ENCODE peak calls at places on chromosomes 4 and X, in four cellular contexts. L is astrocyte of the spinal cord, J is NCI-H1417, U is mucosa of descending colon. Y is an unnamed sample.

GRCh38 chr4:7044415-7044930 is 1.3 kb downstream of the TADA2B start:
- DNase-seq in L (no peak), J (no peak), U (no peak), Y (no peak)

GRCh38 chr4:78298618-78299017 is 241.5 kb downstream of the FRAS1 start:
- DNase-seq in U (no peak), L (peak; percentile 19), J (no peak), Y (no peak)

GRCh38 chrX:70479197-70479969 is 34.7 kb downstream of the DLG3 start:
- DNase-seq in L (peak; percentile 83), U (peak; percentile 50), J (no peak), Y (no peak)

GRCh38 chr4:177177446-177178160 is 132.1 kb upstream of the NEIL3 start:
- DNase-seq in L (peak; percentile 25), U (no peak), J (no peak), Y (no peak)

GRCh38 chrX:22338740-22339139 is 66.0 kb downstream of the CBLL2 start:
- DNase-seq in U (no peak), L (peak; percentile 13), J (no peak), Y (no peak)

GRCh38 chr4:34183916-34184315 is 2060.4 kb downstream of the ARAP2 start:
- DNase-seq in J (no peak), U (no peak), L (no peak), Y (no peak)

GRCh38 chr4:167897116-167897515 is 195.2 kb upstream of the ANXA10 start:
- DNase-seq in U (no peak), L (no peak), J (peak; percentile 16), Y (peak; percentile 1)

GRCh38 chr4:70505152-70505748 is 13.1 kb upstream of the AMTN start:
- DNase-seq in U (peak; percentile 70), J (peak; percentile 22), L (peak; percentile 45), Y (peak; percentile 22)

GRCh38 chr4:151400343-151400742 is 8.6 kb upstream of the FHIP1A start:
- DNase-seq in U (no peak), L (no peak), J (no peak), Y (no peak)

GRCh38 chr4:151766691-151767090 is 5.9 kb upstream of the GATB start:
- DNase-seq in U (peak; percentile 12), J (no peak), L (no peak), Y (no peak)

GRCh38 chr4:137609693-137610450 is 77.6 kb upstream of the PCDH18 start:
- DNase-seq in J (no peak), L (peak; percentile 22), U (no peak), Y (no peak)

GRCh38 chrX:15310117-15310516 is 5.3 kb downstream of the ASB11 start:
- DNase-seq in J (peak; percentile 57), U (peak; percentile 49), L (no peak), Y (peak; percentile 65)

GRCh38 chr4:141870152-141870551 is 233.8 kb downstream of the IL15 start:
- DNase-seq in L (no peak), J (no peak), U (no peak), Y (no peak)

GRCh38 chr4:24169956-24170355 is 280.1 kb upstream of the PPARGC1A start:
- DNase-seq in J (peak; percentile 69), L (no peak), U (no peak), Y (no peak)

GRCh38 chr4:89303177-89303576 is 4.4 kb downstream of the GPRIN3 start:
- DNase-seq in L (no peak), J (peak; percentile 12), U (peak; percentile 67), Y (no peak)

GRCh38 chr4:95095352-95095974 is 337.7 kb downstream of the BMPR1B start:
- DNase-seq in L (peak; percentile 68), U (no peak), J (peak; percentile 29), Y (no peak)

GRCh38 chr4:153643406-153644016 is 40.6 kb upstream of the TLR2 start:
- DNase-seq in J (peak; percentile 14), L (peak; percentile 52), U (no peak), Y (peak; percentile 19)

GRCh38 chrX:38313190-38313589 is 14.1 kb downstream of the RPGR start:
- DNase-seq in J (no peak), U (no peak), L (peak; percentile 46), Y (no peak)